ENCODE peak calls at places on chromosome 21, in four cellular contexts. B, L, J and M are unnamed samples.

GRCh38 chr21:43986544-43987451 is 25.3 kb upstream of the TRAPPC10 start:
- DNase-seq in B (no peak), L (no peak), J (no peak), M (no peak)

GRCh38 chr21:41684381-41685245 is 82.2 kb downstream of the RIPK4 start:
- DNase-seq in B (peak), L (no peak), J (no peak), M (no peak)

GRCh38 chr21:34336756-34337391 is 26.9 kb upstream of the KCNE2 start:
- DNase-seq in B (no peak), L (no peak), J (no peak), M (no peak)

GRCh38 chr21:42373181-42373907 is 7.0 kb upstream of the TFF1 start:
- DNase-seq in B (no peak), L (peak), J (no peak), M (no peak)

GRCh38 chr21:37220433-37220980 is 46.6 kb downstream of the VPS26C start:
- DNase-seq in B (peak), L (peak), J (peak), M (no peak)

GRCh38 chr21:45386728-45387371 is 18.1 kb upstream of the COL18A1 start:
- DNase-seq in B (peak), L (no peak), J (no peak), M (no peak)

GRCh38 chr21:36749935-36750578 is 51.1 kb downstream of the SIM2 start:
- DNase-seq in B (no peak), L (no peak), J (no peak), M (peak)

GRCh38 chr21:42293649-42294272 is 21.4 kb downstream of the TFF3 start:
- DNase-seq in B (no peak), L (no peak), J (no peak), M (no peak)

GRCh38 chr21:34100789-34101188 is 27.4 kb downstream of the MRPS6 start:
- DNase-seq in B (no peak), L (no peak), J (no peak), M (no peak)

GRCh38 chr21:31656199-31657095 is 3.0 kb upstream of the SOD1 start:
- DNase-seq in B (no peak), L (peak), J (no peak), M (no peak)